ENCODE peak calls at places on chromosomes 7 and 10, in five cellular contexts. P is HEK293T; R is T-cell; O is stimulated activated CD4-positive, alpha-beta T cell treated with anti-CD3 and anti-CD28 coated beads, TNF-alpha, amount 100 ng/mL, for 48 hours; G is mucosa of gallbladder. U is an unnamed sample.

GRCh38 chr7:91940171-91940570 is 491 bp upstream of the AKAP9 start:
- DNase-seq in G (no peak), O (no peak), R (peak; percentile 32), P (peak; percentile 48), U (peak; percentile 21)

GRCh38 chr10:28382520-28383269 is 79.8 kb upstream of the MPP7 start:
- DNase-seq in R (no peak), P (no peak), G (no peak), O (no peak), U (no peak)

GRCh38 chr10:34178196-34178595 is 636.9 kb downstream of the PARD3 start:
- DNase-seq in R (no peak), O (no peak), G (no peak), P (no peak), U (no peak)

GRCh38 chr7:137946015-137946414 is 55.9 kb downstream of the CREB3L2 start:
- DNase-seq in R (no peak), P (no peak), G (no peak), O (no peak), U (no peak)

GRCh38 chr10:47311193-47311899 is 10.9 kb upstream of the GDF2 start:
- DNase-seq in R (peak; percentile 65), G (peak; percentile 59), O (no peak), P (no peak), U (peak; percentile 55)

GRCh38 chr10:132443605-132443997 is 46.6 kb downstream of the PWWP2B start:
- DNase-seq in R (peak; percentile 71), P (peak; percentile 66), O (peak; percentile 55), G (no peak), U (no peak)

GRCh38 chr7:8638076-8638475 is 204.7 kb downstream of the NXPH1 start:
- DNase-seq in G (peak; percentile 29), O (no peak), P (no peak), R (no peak), U (no peak)

GRCh38 chr7:47489624-47490023 is 92.3 kb downstream of the TNS3 start:
- DNase-seq in G (no peak), P (no peak), O (no peak), R (no peak), U (no peak)

GRCh38 chr10:75243426-75243825 is 7.7 kb upstream of the COMTD1 start:
- DNase-seq in R (no peak), P (no peak), G (no peak), O (no peak), U (no peak)

GRCh38 chr7:4629287-4629905 is 52.7 kb upstream of the FOXK1 start:
- DNase-seq in R (no peak), P (no peak), G (no peak), O (no peak), U (no peak)

GRCh38 chr7:39894904-39895303 is 55.2 kb upstream of the CDK13 start:
- DNase-seq in G (no peak), O (no peak), P (no peak), R (no peak), U (no peak)

GRCh38 chr7:82194011-82194410 is 249.6 kb downstream of the CACNA2D1 start:
- DNase-seq in R (no peak), P (no peak), O (no peak), G (no peak), U (no peak)

GRCh38 chr7:151017953-151018420 is 6.3 kb downstream of the ATG9B start:
- DNase-seq in P (peak; percentile 95), R (peak; percentile 81), G (peak; percentile 66), O (peak; percentile 63), U (peak; percentile 91)

GRCh38 chr10:47206449-47207279 is 93.3 kb upstream of the GDF10 start:
- DNase-seq in P (no peak), G (no peak), R (peak; percentile 37), O (no peak), U (no peak)

GRCh38 chr7:118737935-118738334 is 513.4 kb downstream of the ANKRD7 start:
- DNase-seq in O (no peak), G (no peak), R (no peak), P (no peak), U (no peak)

GRCh38 chr7:30148951-30149459 is 14.2 kb downstream of the MTURN start:
- DNase-seq in R (peak; percentile 45), G (no peak), P (no peak), O (no peak), U (no peak)

GRCh38 chr10:12807096-12807755 is 194.3 kb downstream of the CCDC3 start:
- DNase-seq in G (no peak), R (no peak), P (no peak), O (no peak), U (no peak)

GRCh38 chr10:112314822-112315474 is 31.7 kb downstream of the TECTB start:
- DNase-seq in P (peak; percentile 80), O (peak; percentile 60), G (peak; percentile 78), R (peak; percentile 68), U (peak; percentile 81)

GRCh38 chr10:70271996-70272924 is 11.5 kb downstream of the NPFFR1 start:
- DNase-seq in R (no peak), O (no peak), G (no peak), P (no peak), U (no peak)

GRCh38 chr7:44403176-44403759 is 77.9 kb upstream of the CAMK2B start:
- DNase-seq in P (no peak), G (no peak), R (no peak), O (no peak), U (no peak)

GRCh38 chr10:91347529-91347928 is 62.6 kb upstream of the HECTD2 start:
- DNase-seq in R (no peak), G (no peak), O (no peak), P (no peak), U (no peak)

GRCh38 chr10:59654007-59654406 is 55.6 kb downstream of the SLC16A9 start:
- DNase-seq in R (no peak), G (no peak), P (no peak), O (no peak), U (no peak)

GRCh38 chr10:62394556-62395018 is 20.4 kb downstream of the ZNF365 start:
- DNase-seq in G (no peak), P (no peak), O (no peak), R (no peak), U (no peak)

GRCh38 chr10:58464956-58465355 is 47.7 kb upstream of the BICC1 start:
- DNase-seq in P (no peak), O (no peak), R (no peak), G (no peak), U (no peak)

GRCh38 chr7:150824379-150825177 is 24.0 kb downstream of the TMEM176A start:
- DNase-seq in O (no peak), G (no peak), R (no peak), P (no peak), U (no peak)

GRCh38 chr10:53765311-53765710 is 992.7 kb upstream of the MBL2 start:
- DNase-seq in O (no peak), P (no peak), R (no peak), G (no peak), U (no peak)

GRCh38 chr10:4704034-4704545 is 121.9 kb upstream of the AKR1E2 start:
- DNase-seq in R (no peak), G (peak; percentile 61), O (no peak), P (no peak), U (no peak)

GRCh38 chr7:55111007-55111406 is 92.2 kb downstream of the EGFR start:
- DNase-seq in G (no peak), O (no peak), P (no peak), R (no peak), U (no peak)

GRCh38 chr10:115829501-115830215 is 443.3 kb downstream of the GFRA1 start:
- DNase-seq in O (no peak), P (no peak), R (no peak), G (no peak), U (no peak)